ENCODE peak calls at places on chromosome 22, in nine cellular contexts. S is fibroblast of lung; Q is Ammon's horn; K is KBM-7; J is H4; T is omental fat pad; C is ecto neural progenitor cell; E is psoas muscle; L is activated effector memory CD4-positive, alpha-beta T cell treated with anti-CD3 and anti-CD28 coated beads, Interleukin-2, amount 50 U/mL, for 16 hours. I is an unnamed sample.

GRCh38 chr22:33073989-33074391 is 15.8 kb upstream of the SYN3 start:
- DNase-seq in J (peak; percentile 40), Q (no peak), K (no peak), C (no peak), S (no peak), E (no peak), T (no peak), L (no peak), I (no peak)

GRCh38 chr22:21712751-21713427 is 22.7 kb downstream of the YPEL1 start:
- DNase-seq in J (peak; percentile 76), E (peak; percentile 58), K (peak; percentile 82), L (peak; percentile 81), Q (peak; percentile 93), T (no peak), C (peak; percentile 70), S (peak; percentile 83), I (peak; percentile 70)

GRCh38 chr22:48758905-48759875 is 1068.5 kb downstream of the BRD1 start:
- DNase-seq in C (peak; percentile 28), S (no peak), J (no peak), Q (no peak), L (peak; percentile 36), K (no peak), T (peak; percentile 11), E (no peak), I (peak; percentile 24)

GRCh38 chr22:20654343-20655208 is 119.3 kb upstream of the SERPIND1 start:
- DNase-seq in S (no peak), K (no peak), L (no peak), J (no peak), E (no peak), T (no peak), C (no peak), Q (no peak), I (no peak)

GRCh38 chr22:40635940-40636379 is 559 bp downstream of the MRTFA start:
- DNase-seq in C (no peak), L (no peak), Q (no peak), T (no peak), J (no peak), E (no peak), K (no peak), S (no peak), I (no peak)

GRCh38 chr22:20171288-20172037 is 20.6 kb upstream of the CCDC188 start:
- DNase-seq in S (no peak), Q (no peak), K (no peak), T (no peak), C (no peak), J (no peak), E (no peak), L (no peak), I (no peak)

GRCh38 chr22:38314992-38315800 is 2.0 kb downstream of the CSNK1E start:
- DNase-seq in L (peak; percentile 69), S (peak; percentile 29), Q (peak; percentile 51), E (no peak), T (no peak), C (no peak), K (no peak), J (no peak), I (no peak)

GRCh38 chr22:30822216-30823014 is 127.7 kb downstream of the OSBP2 start:
- DNase-seq in C (peak; percentile 70), T (no peak), Q (no peak), L (no peak), J (no peak), S (no peak), E (no peak), K (no peak), I (no peak)

GRCh38 chr22:48607901-48608650 is 1219.6 kb downstream of the BRD1 start:
- DNase-seq in C (no peak), E (no peak), S (no peak), K (no peak), J (peak; percentile 72), T (no peak), Q (no peak), L (no peak), I (no peak)